ENCODE peak calls at places on chromosomes 6 and 20, in five cellular contexts. M, T, X, I and C are unnamed samples.

GRCh38 chr6:158038291-158039177 is 56.9 kb downstream of the SYNJ2 start:
- DNase-seq in M (no peak), T (no peak), X (peak; percentile 5), I (no peak), C (no peak)

GRCh38 chr6:21722488-21722887 is 128.9 kb downstream of the SOX4 start:
- DNase-seq in M (no peak), T (no peak), X (no peak), I (no peak), C (no peak)

GRCh38 chr20:4951299-4951698 is 50.0 kb downstream of the SLC23A2 start:
- DNase-seq in M (peak; percentile 83), T (peak; percentile 74), X (no peak), I (no peak), C (peak; percentile 69)

GRCh38 chr6:15588966-15589634 is 73.7 kb downstream of the DTNBP1 start:
- DNase-seq in M (peak; percentile 63), T (peak; percentile 71), X (no peak), I (peak; percentile 54), C (peak; percentile 52)

GRCh38 chr6:81480139-81480538 is 272.3 kb downstream of the TENT5A start:
- DNase-seq in M (peak; percentile 75), T (peak; percentile 40), X (no peak), I (no peak), C (no peak)

GRCh38 chr6:79468116-79468515 is 69.1 kb downstream of the LCA5 start:
- DNase-seq in M (peak; percentile 33), T (peak; percentile 59), X (no peak), I (no peak), C (peak; percentile 53)

GRCh38 chr6:105443941-105444340 is 41.1 kb upstream of the PREP start:
- DNase-seq in M (no peak), T (no peak), X (no peak), I (no peak), C (no peak)

GRCh38 chr6:78438135-78438534 is 429.2 kb upstream of the IRAK1BP1 start:
- DNase-seq in M (no peak), T (no peak), X (no peak), I (no peak), C (no peak)

GRCh38 chr6:15352884-15353283 is 107.0 kb downstream of the JARID2 start:
- DNase-seq in M (peak; percentile 68), T (no peak), X (no peak), I (no peak), C (no peak)

GRCh38 chr20:46213946-46214830 is 94.1 kb downstream of the CDH22 start:
- DNase-seq in M (peak; percentile 49), T (no peak), X (no peak), I (no peak), C (no peak)

GRCh38 chr20:46212876-46213275 is 94.8 kb downstream of the CD40 start:
- DNase-seq in M (no peak), T (no peak), X (no peak), I (no peak), C (no peak)

GRCh38 chr20:46211331-46211722 is 93.2 kb downstream of the CD40 start:
- DNase-seq in M (no peak), T (no peak), X (no peak), I (no peak), C (no peak)

GRCh38 chr20:46210672-46211330 is 92.7 kb downstream of the CD40 start:
- DNase-seq in M (no peak), T (no peak), X (no peak), I (no peak), C (no peak)

GRCh38 chr20:46212252-46212651 is 94.1 kb downstream of the CD40 start:
- DNase-seq in M (no peak), T (no peak), X (no peak), I (no peak), C (no peak)
- TF ChIP-seq CTCF in M (no peak), T (no peak), X (no peak), I (no peak), C (no peak)

DNA sequence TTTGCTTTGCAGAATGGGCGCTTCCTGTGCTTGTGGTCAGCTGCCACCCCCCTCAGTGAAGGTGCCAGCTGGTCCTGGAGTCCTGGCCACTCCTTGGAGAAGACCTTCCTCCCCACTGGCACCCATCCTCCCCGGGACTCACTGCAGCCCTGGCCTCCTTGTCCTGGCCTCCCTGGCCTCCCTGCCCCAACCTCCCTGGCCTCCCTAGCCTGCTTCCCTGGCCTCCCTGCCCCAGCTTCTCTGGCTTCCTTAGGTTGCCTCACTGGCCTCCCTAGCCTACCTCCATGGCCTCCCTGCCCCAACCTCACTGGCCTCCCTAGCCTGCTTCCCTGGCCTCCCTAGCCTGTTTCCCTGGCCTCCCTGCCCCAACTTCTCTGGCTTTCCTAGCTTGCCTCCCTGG is 297.8 kb downstream of the CDH4 start:
- DNase-seq in M (no peak), T (no peak), X (no peak), I (no peak), C (no peak)
- TF ChIP-seq CTCF in M (no peak), T (no peak), X (no peak), I (no peak), C (no peak)

DNA sequence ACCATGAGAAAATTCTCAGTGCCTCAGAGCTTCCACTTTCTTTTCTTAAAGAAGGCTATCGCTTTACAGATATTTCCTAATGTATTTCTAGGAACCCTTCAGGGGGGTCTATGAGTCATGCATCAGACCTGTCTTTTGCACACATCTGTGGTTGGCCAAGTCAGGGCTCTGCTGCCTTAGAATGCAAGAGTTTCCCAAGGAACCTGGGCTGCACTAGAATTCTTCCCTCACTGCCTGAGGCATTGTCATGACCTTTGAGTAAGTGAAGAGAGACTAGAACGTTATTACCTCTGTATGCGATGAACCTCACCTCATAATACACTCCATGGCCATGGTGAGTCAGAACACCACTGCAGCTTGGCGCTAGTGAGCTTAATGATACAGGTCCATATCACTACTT is 365.0 kb upstream of the ID4 start:
- DNase-seq in M (peak; percentile 98), T (peak; percentile 48), X (no peak), I (peak; percentile 96), C (peak; percentile 90)
- TF ChIP-seq CTCF in M (no peak), T (no peak), X (no peak), I (no peak), C (no peak)

DNA sequence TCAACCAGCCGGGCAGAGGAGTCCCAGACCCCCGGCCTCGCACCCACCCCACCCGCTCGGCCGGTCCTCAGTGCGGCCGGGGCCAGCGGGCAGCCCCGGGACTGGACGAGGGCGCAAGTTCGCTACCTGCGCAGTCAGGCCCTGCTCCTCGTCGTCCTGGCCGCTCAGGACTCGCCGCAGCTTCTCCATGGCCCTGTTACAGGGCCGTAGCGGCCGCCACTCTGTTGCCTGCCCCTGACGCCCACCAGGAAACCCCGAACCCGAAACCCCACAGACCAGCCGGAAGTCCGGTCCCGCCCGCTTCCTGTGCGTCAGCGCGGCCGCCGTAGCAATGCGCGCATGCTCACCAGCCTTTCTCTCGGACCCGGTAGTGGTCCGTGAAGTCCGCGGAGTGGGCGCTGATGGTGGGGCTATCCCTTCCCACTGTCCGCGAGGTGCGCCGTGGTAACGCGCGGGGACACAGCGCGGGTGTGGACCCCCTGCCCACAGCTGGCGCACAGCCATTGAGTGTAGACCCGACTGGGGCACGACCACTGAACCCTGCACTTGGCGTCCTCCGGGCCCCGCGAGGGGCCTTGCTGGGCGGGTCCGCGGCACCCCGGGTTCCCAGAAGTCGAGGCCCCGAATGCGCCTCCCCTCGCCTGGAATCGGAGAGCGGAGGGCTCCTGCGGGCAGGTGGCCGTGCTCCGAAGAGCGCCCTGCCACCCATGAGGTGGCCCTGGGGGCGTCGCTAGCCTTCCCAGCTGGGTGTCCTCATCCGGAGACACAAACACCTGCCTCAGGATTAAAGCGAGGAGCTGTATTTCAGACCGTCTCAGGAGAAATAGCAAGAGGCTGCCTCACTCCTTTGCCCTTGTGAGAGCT is at the start of gene SFT2D1:
- DNase-seq in M (peak; percentile 74), T (peak; percentile 77), X (peak; percentile 92), I (peak; percentile 29), C (peak; percentile 55)
- TF ChIP-seq CTCF in M (no peak), T (no peak), X (no peak), I (no peak), C (no peak)